ENCODE peak calls at places on chromosomes 6 and 20, in six cellular contexts. M, X, R, P, F and S are unnamed samples.

GRCh38 chr6:155352812-155353211 is 38.5 kb upstream of the TFB1M start:
- DNase-seq in M (no peak), X (no peak), R (no peak), P (no peak), F (no peak), S (no peak)

GRCh38 chr6:11110921-11111768 is at the start of gene ERVFRD-1:
- DNase-seq in M (no peak), X (no peak), R (no peak), P (no peak), F (no peak), S (no peak)

GRCh38 chr20:38805502-38805957 is at the start of gene PPP1R16B:
- DNase-seq in M (peak; percentile 80), X (no peak), R (peak; percentile 28), P (peak; percentile 67), F (peak; percentile 68), S (peak; percentile 66)

GRCh38 chr20:41139227-41140093 is 2.1 kb downstream of the PLCG1 start:
- DNase-seq in M (no peak), X (no peak), R (no peak), P (no peak), F (no peak), S (no peak)

GRCh38 chr6:20021795-20022194 is 184.6 kb downstream of the ID4 start:
- DNase-seq in M (no peak), X (no peak), R (no peak), P (no peak), F (no peak), S (peak; percentile 95)

GRCh38 chr6:157613011-157613522 is 210.0 kb upstream of the SNX9 start:
- DNase-seq in M (no peak), X (no peak), R (no peak), P (no peak), F (no peak), S (no peak)

GRCh38 chr6:158460602-158461092 is 99.2 kb upstream of the TMEM181 start:
- DNase-seq in M (no peak), X (no peak), R (no peak), P (no peak), F (no peak), S (no peak)

GRCh38 chr6:157380458-157380778 is 572 bp upstream of the ZDHHC14 start:
- DNase-seq in M (no peak), X (no peak), R (no peak), P (no peak), F (no peak), S (no peak)

GRCh38 chr20:17797163-17797562 is 97.4 kb downstream of the BANF2 start:
- DNase-seq in M (no peak), X (no peak), R (no peak), P (no peak), F (no peak), S (no peak)

GRCh38 chr20:36974660-36975059 is 23.2 kb upstream of the SAMHD1 start:
- DNase-seq in M (no peak), X (no peak), R (no peak), P (peak; percentile 8), F (no peak), S (no peak)

GRCh38 chr6:98828991-98829411 is 5.4 kb upstream of the POU3F2 start:
- DNase-seq in M (no peak), X (no peak), R (no peak), P (no peak), F (no peak), S (peak; percentile 92)